ENCODE peak calls at places on chromosomes 4 and X, in six cellular contexts. J, I, P, W, E and F are unnamed samples.

GRCh38 chrX:116781926-116782325 is 319.1 kb upstream of the CT83 start:
- DNase-seq in P (no peak), W (no peak), I (no peak), J (no peak), E (no peak), F (no peak)

GRCh38 chrX:16822723-16823122 is 36.5 kb downstream of the TXLNG start:
- DNase-seq in W (no peak), P (peak), J (no peak), E (no peak), I (peak), F (no peak)

GRCh38 chrX:55220119-55220794 is at the start of gene PAGE5:
- DNase-seq in P (no peak), E (no peak), J (no peak), W (no peak), I (no peak), F (no peak)

GRCh38 chrX:110450050-110450449 is 91.4 kb downstream of the RTL9 start:
- DNase-seq in P (peak), I (peak), J (peak), W (peak), E (peak), F (peak)

GRCh38 chr4:88706574-88706973 is 8.9 kb upstream of the NAP1L5 start:
- DNase-seq in W (no peak), P (peak), J (peak), I (peak), E (peak), F (peak)

GRCh38 chrX:123803331-123803983 is 56.4 kb upstream of the XIAP start:
- DNase-seq in E (peak), P (peak), W (peak), J (no peak), I (peak), F (peak)

GRCh38 chr4:125735107-125735506 is 420.4 kb downstream of the FAT4 start:
- DNase-seq in I (peak), P (peak), W (no peak), J (no peak), E (peak), F (no peak)

GRCh38 chr4:141028024-141028529 is 105.2 kb downstream of the RNF150 start:
- DNase-seq in I (no peak), P (peak), J (no peak), W (no peak), E (no peak), F (peak)

GRCh38 chr4:156970501-156971167 is 965 bp downstream of the PDGFC start:
- DNase-seq in I (peak), P (peak), W (no peak), J (peak), E (peak), F (no peak)

GRCh38 chr4:43132010-43132582 is 239.6 kb downstream of the GRXCR1 start:
- DNase-seq in W (peak), E (peak), P (peak), I (peak), J (peak), F (peak)

GRCh38 chr4:24837296-24837695 is 41.9 kb downstream of the SOD3 start:
- DNase-seq in J (no peak), I (no peak), W (no peak), P (no peak), E (no peak), F (no peak)

GRCh38 chr4:82718067-82718935 is 80.3 kb downstream of the SCD5 start:
- DNase-seq in P (peak), E (no peak), W (no peak), J (no peak), I (no peak), F (no peak)

GRCh38 chrX:78104447-78105176 is 564 bp downstream of the PGK1 start:
- DNase-seq in I (peak), P (peak), E (peak), J (peak), W (no peak), F (no peak)

GRCh38 chr4:142698541-142698940 is 147.6 kb downstream of the INPP4B start:
- DNase-seq in E (no peak), P (no peak), J (no peak), I (no peak), W (no peak), F (no peak)

GRCh38 chrX:143437439-143437838 is 79.8 kb downstream of the SPANXN3 start:
- DNase-seq in I (no peak), E (no peak), W (no peak), P (no peak), J (no peak), F (no peak)

GRCh38 chr4:139552506-139552905 is 3.5 kb downstream of the SETD7 start:
- DNase-seq in P (peak), W (no peak), E (peak), I (peak), J (no peak), F (no peak)

GRCh38 chrX:2928583-2929434 is at the start of gene ARSD:
- DNase-seq in J (peak), I (peak), W (no peak), E (peak), P (peak), F (no peak)